ENCODE peak calls at places on chromosomes 6 and 20, in five cellular contexts. X, W, N, H and I are unnamed samples.

GRCh38 chr6:13453771-13454251 is 33.6 kb downstream of the GFOD1 start:
- DNase-seq in X (peak; percentile 29), W (no peak), N (peak; percentile 66), H (peak; percentile 49), I (peak; percentile 80)

GRCh38 chr6:7730852-7731251 is 5.0 kb downstream of the BMP6 start:
- DNase-seq in X (peak; percentile 30), W (no peak), N (peak; percentile 89), H (peak; percentile 90), I (no peak)

GRCh38 chr6:139657121-139657520 is 282.7 kb upstream of the CITED2 start:
- DNase-seq in X (no peak), W (no peak), N (no peak), H (no peak), I (no peak)

GRCh38 chr6:93794161-93794560 is 374.8 kb upstream of the EPHA7 start:
- DNase-seq in X (no peak), W (no peak), N (no peak), H (no peak), I (no peak)

GRCh38 chr20:36575066-36575743 is 1.8 kb downstream of the TGIF2 start:
- DNase-seq in X (peak; percentile 73), W (peak; percentile 36), N (peak; percentile 60), H (peak; percentile 54), I (no peak)

GRCh38 chr6:108157234-108157971 is 8.4 kb upstream of the NR2E1 start:
- DNase-seq in X (no peak), W (peak; percentile 99), N (no peak), H (no peak), I (no peak)

GRCh38 chr6:32123681-32124080 is 4.4 kb downstream of the ATF6B start:
- DNase-seq in X (no peak), W (no peak), N (no peak), H (no peak), I (no peak)

GRCh38 chr6:34154668-34155447 is 9.0 kb upstream of the GRM4 start:
- DNase-seq in X (peak; percentile 50), W (peak; percentile 87), N (peak; percentile 21), H (peak; percentile 26), I (no peak)

GRCh38 chr6:148324297-148325007 is 18.2 kb upstream of the SASH1 start:
- DNase-seq in X (no peak), W (no peak), N (peak; percentile 49), H (peak; percentile 41), I (no peak)

GRCh38 chr6:13920584-13920983 is 4.2 kb upstream of the RNF182 start:
- DNase-seq in X (no peak), W (no peak), N (peak; percentile 16), H (no peak), I (no peak)

GRCh38 chr6:4641461-4641860 is 134.7 kb upstream of the CDYL start:
- DNase-seq in X (no peak), W (no peak), N (no peak), H (no peak), I (no peak)

GRCh38 chr6:161954699-161955276 is 680.9 kb upstream of the AGPAT4 start:
- DNase-seq in X (no peak), W (no peak), N (no peak), H (no peak), I (no peak)

GRCh38 chr6:10569392-10570127 is 48.4 kb downstream of the GCNT2 start:
- DNase-seq in X (no peak), W (no peak), N (peak; percentile 19), H (no peak), I (no peak)

GRCh38 chr6:155077784-155078183 is 82.7 kb downstream of the TIAM2 start:
- DNase-seq in X (no peak), W (no peak), N (no peak), H (no peak), I (no peak)

GRCh38 chr6:158554611-158555361 is 5.1 kb upstream of the TMEM181 start:
- DNase-seq in X (no peak), W (no peak), N (no peak), H (peak; percentile 39), I (no peak)

GRCh38 chr20:9235518-9235917 is 166.6 kb downstream of the PLCB4 start:
- DNase-seq in X (no peak), W (no peak), N (peak; percentile 55), H (peak; percentile 75), I (no peak)

GRCh38 chr20:4972506-4973251 is 28.6 kb downstream of the SLC23A2 start:
- DNase-seq in X (no peak), W (no peak), N (no peak), H (no peak), I (no peak)

GRCh38 chr6:146914563-146915483 is 289.4 kb upstream of the STXBP5 start:
- DNase-seq in X (peak; percentile 37), W (no peak), N (peak; percentile 98), H (peak; percentile 96), I (peak; percentile 84)

GRCh38 chr20:21559305-21559704 is 45.4 kb upstream of the NKX2-2 start:
- DNase-seq in X (no peak), W (no peak), N (no peak), H (no peak), I (no peak)

GRCh38 chr6:4593891-4594445 is 182.2 kb upstream of the CDYL start:
- DNase-seq in X (no peak), W (no peak), N (no peak), H (no peak), I (no peak)

GRCh38 chr6:90197854-90198496 is 98.7 kb downstream of the BACH2 start:
- DNase-seq in X (no peak), W (peak; percentile 17), N (peak; percentile 94), H (peak; percentile 85), I (no peak)

GRCh38 chr20:23588434-23589403 is 17.0 kb downstream of the CST9 start:
- DNase-seq in X (no peak), W (no peak), N (no peak), H (no peak), I (no peak)

GRCh38 chr6:96907498-96907897 is 9.8 kb upstream of the NDUFAF4 start:
- DNase-seq in X (no peak), W (no peak), N (peak; percentile 30), H (peak; percentile 44), I (no peak)

GRCh38 chr6:149964243-149965190 is 774 bp downstream of the ULBP1 start:
- DNase-seq in X (no peak), W (peak; percentile 46), N (peak; percentile 23), H (peak; percentile 16), I (no peak)

GRCh38 chr6:11200356-11200755 is 32.1 kb downstream of the NEDD9 start:
- DNase-seq in X (no peak), W (no peak), N (no peak), H (peak; percentile 46), I (no peak)

GRCh38 chr20:46000571-46001145 is 8.1 kb upstream of the MMP9 start:
- DNase-seq in X (no peak), W (no peak), N (no peak), H (no peak), I (no peak)

GRCh38 chr6:77290798-77291197 is 172.5 kb downstream of the HTR1B start:
- DNase-seq in X (no peak), W (no peak), N (no peak), H (peak; percentile 1), I (no peak)

GRCh38 chr6:109772961-109773431 is 81.9 kb downstream of the FIG4 start:
- DNase-seq in X (no peak), W (no peak), N (peak; percentile 80), H (peak; percentile 80), I (no peak)

GRCh38 chr6:69164564-69165252 is 529.6 kb downstream of the ADGRB3 start:
- DNase-seq in X (no peak), W (peak; percentile 50), N (no peak), H (no peak), I (no peak)

GRCh38 chr6:54586251-54586650 is 260.3 kb upstream of the FAM83B start:
- DNase-seq in X (no peak), W (no peak), N (peak; percentile 56), H (peak; percentile 47), I (no peak)

GRCh38 chr6:49523901-49524300 is 24.2 kb downstream of the GLYATL3 start:
- DNase-seq in X (no peak), W (no peak), N (no peak), H (no peak), I (no peak)

GRCh38 chr6:49526598-49526997 is 23.9 kb upstream of the C6orf141 start:
- DNase-seq in X (no peak), W (no peak), N (no peak), H (no peak), I (no peak)

GRCh38 chr6:49519660-49520059 is 19.9 kb downstream of the GLYATL3 start:
- DNase-seq in X (no peak), W (no peak), N (no peak), H (no peak), I (no peak)

GRCh38 chr6:49524541-49524940 is 24.8 kb downstream of the GLYATL3 start:
- DNase-seq in X (no peak), W (no peak), N (no peak), H (no peak), I (no peak)

GRCh38 chr6:49522710-49523593 is 23.2 kb downstream of the GLYATL3 start:
- DNase-seq in X (no peak), W (no peak), N (no peak), H (no peak), I (no peak)
- H2AFZ ChIP-seq in X (peak overlapping the region; percentile 60), W (no peak overlapping the region), N (no peak overlapping the region), H (no peak overlapping the region), I (no peak overlapping the region)

DNA sequence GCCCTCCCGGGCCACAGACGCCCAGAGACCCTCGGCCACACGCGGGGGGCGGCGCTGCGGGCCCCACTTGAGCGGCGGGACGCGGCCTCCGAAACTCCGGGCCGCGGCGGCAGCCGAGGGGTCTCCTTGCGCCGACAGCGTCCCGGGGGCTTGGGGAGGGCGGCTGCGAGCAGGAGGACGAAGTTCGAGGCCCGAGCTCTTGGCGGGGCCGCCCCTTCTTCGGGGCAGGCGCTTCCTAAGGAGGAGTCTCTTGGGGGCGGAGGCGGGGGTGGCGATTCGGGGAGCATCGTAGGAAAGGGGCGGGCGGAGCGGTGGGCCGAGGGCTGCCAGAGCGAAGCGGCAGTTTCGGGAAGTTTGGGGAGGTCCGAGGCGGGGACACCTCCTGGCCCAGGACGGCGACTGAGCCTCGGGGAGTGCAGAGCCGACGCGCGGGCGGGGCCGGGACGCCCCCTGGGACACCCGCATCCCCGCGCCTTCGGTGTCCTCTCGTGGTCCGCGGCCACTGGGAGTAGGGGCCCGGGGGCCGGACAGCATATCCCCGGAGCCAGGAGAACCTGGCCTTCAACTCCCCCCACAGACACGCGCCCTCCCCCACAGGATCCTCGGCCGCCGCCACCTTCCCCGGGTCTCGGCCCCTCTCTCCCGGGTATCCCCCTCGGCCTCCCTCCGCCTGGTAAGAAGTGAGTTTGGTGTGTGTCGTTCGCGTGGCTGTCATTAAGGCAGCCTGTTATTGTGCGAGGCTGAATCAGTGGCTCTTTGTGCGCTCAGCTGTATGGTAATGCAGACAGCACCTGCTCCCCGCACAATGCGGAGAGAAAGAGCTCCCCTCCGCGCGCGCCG is 613 bp upstream of the DLL1 start:
- DNase-seq in X (no peak), W (peak; percentile 96), N (no peak), H (no peak), I (no peak)
- H2AFZ ChIP-seq in X (no peak overlapping the region), W (no peak overlapping the region), N (no peak overlapping the region), H (peak overlapping the region; percentile 80), I (no peak overlapping the region)

GRCh38 chr20:53884859-53885654 is 185.3 kb downstream of the BCAS1 start:
- DNase-seq in X (no peak), W (no peak), N (peak; percentile 61), H (no peak), I (no peak)
- H2AFZ ChIP-seq in X (no peak overlapping the region), W (no peak overlapping the region), N (no peak overlapping the region), H (peak overlapping the region; percentile 26), I (no peak overlapping the region)

GRCh38 chr20:57792386-57793095 is 82.7 kb upstream of the PMEPA1 start:
- DNase-seq in X (no peak), W (no peak), N (peak; percentile 19), H (no peak), I (no peak)
- H2AFZ ChIP-seq in X (no peak overlapping the region), W (no peak overlapping the region), N (no peak overlapping the region), H (peak overlapping the region; percentile 48), I (no peak overlapping the region)